ENCODE peak calls at places on chromosome 17, in nine cellular contexts. X is HCT116, N is GM23248, F is OCI-LY7, P is GM23338, E is SK-N-SH, Y is PC-9, C is MM.1S, K is PC-3. J is an unnamed sample.

GRCh38 chr17:76270127-76270592 is 5.0 kb downstream of the UBALD2 start:
- DNase-seq in C (no peak), E (peak; percentile 47), Y (no peak), F (peak; percentile 57), X (no peak), N (no peak), P (no peak), K (no peak), J (no peak)

GRCh38 chr17:81579821-81580321 is 27.7 kb upstream of the FAAP100 start:
- DNase-seq in E (no peak), P (no peak), C (no peak), N (peak; percentile 94), X (no peak), K (no peak), F (no peak), Y (no peak), J (no peak)

GRCh38 chr17:58527306-58527705 is 12.9 kb upstream of the MTMR4 start:
- DNase-seq in C (no peak), P (peak; percentile 40), E (no peak), X (no peak), F (peak; percentile 32), K (no peak), Y (no peak), N (peak; percentile 16), J (no peak)

GRCh38 chr17:6454495-6455320 is 10.5 kb downstream of the PIMREG start:
- DNase-seq in P (peak; percentile 70), C (no peak), Y (no peak), E (peak; percentile 60), K (no peak), N (no peak), X (no peak), F (no peak), J (no peak)

GRCh38 chr17:9645858-9646555 is 690 bp downstream of the USP43 start:
- DNase-seq in P (peak; percentile 79), X (peak; percentile 12), Y (peak; percentile 77), N (peak; percentile 20), E (peak; percentile 27), F (no peak), K (peak; percentile 51), C (no peak), J (peak; percentile 89)

GRCh38 chr17:30922235-30922993 is 669 bp downstream of the ADAP2 start:
- DNase-seq in Y (no peak), F (no peak), K (no peak), N (peak; percentile 44), P (peak; percentile 66), C (no peak), E (peak; percentile 67), X (no peak), J (peak; percentile 20)

GRCh38 chr17:7217113-7217987 is 2.3 kb downstream of the DLG4 start:
- DNase-seq in E (peak; percentile 82), F (peak; percentile 68), K (peak; percentile 45), Y (no peak), P (peak; percentile 89), N (peak; percentile 88), X (no peak), C (no peak), J (peak; percentile 86)

GRCh38 chr17:29941334-29941733 is at the start of gene EFCAB5:
- DNase-seq in C (no peak), Y (no peak), P (no peak), F (no peak), N (no peak), E (no peak), X (no peak), K (no peak), J (no peak)

GRCh38 chr17:12789075-12789975 is at the start of gene ARHGAP44:
- DNase-seq in K (peak; percentile 44), E (peak; percentile 82), F (peak; percentile 72), P (peak; percentile 89), C (no peak), X (peak; percentile 46), N (peak; percentile 76), Y (peak; percentile 22), J (peak; percentile 85)

GRCh38 chr17:77466140-77466539 is 325.4 kb downstream of the SEC14L1 start:
- DNase-seq in N (no peak), P (peak; percentile 97), X (no peak), K (no peak), F (no peak), E (no peak), C (peak; percentile 5), Y (no peak), J (no peak)

GRCh38 chr17:19271751-19272357 is 34.7 kb downstream of the EPN2 start:
- DNase-seq in K (no peak), Y (no peak), C (no peak), E (no peak), X (no peak), P (no peak), F (peak; percentile 11), N (no peak), J (no peak)

GRCh38 chr17:58371300-58371950 is 19.4 kb upstream of the SUPT4H1 start:
- DNase-seq in E (no peak), Y (no peak), P (no peak), X (no peak), N (no peak), C (no peak), K (no peak), F (no peak), J (no peak)

GRCh38 chr17:49707246-49707607 is 537 bp downstream of the SLC35B1 start:
- DNase-seq in K (no peak), C (peak; percentile 27), X (no peak), P (peak; percentile 43), N (peak; percentile 54), Y (no peak), E (no peak), F (peak; percentile 50), J (no peak)

GRCh38 chr17:44351961-44352921 is 7.1 kb downstream of the GRN start:
- DNase-seq in N (no peak), K (no peak), Y (no peak), P (no peak), E (peak; percentile 32), X (no peak), C (no peak), F (no peak), J (no peak)

GRCh38 chr17:78933025-78933958 is 8.1 kb upstream of the TIMP2 start:
- DNase-seq in C (peak; percentile 95), F (peak; percentile 23), K (peak; percentile 98), N (peak; percentile 100), X (peak; percentile 80), Y (peak; percentile 72), P (no peak), E (peak; percentile 68), J (peak; percentile 87)

GRCh38 chr17:65759532-65759931 is 198.1 kb upstream of the AXIN2 start:
- DNase-seq in Y (no peak), K (no peak), P (no peak), N (no peak), F (no peak), E (no peak), C (no peak), X (no peak), J (no peak)

GRCh38 chr17:39953471-39953888 is 9.3 kb upstream of the GSDMA start:
- DNase-seq in X (no peak), K (no peak), P (no peak), C (no peak), E (no peak), F (no peak), N (no peak), Y (no peak), J (no peak)

GRCh38 chr17:39951924-39952664 is 10.7 kb upstream of the GSDMA start:
- DNase-seq in E (no peak), N (no peak), F (no peak), Y (no peak), P (no peak), C (no peak), K (no peak), X (no peak), J (no peak)

GRCh38 chr17:39952665-39953470 is 9.9 kb upstream of the GSDMA start:
- DNase-seq in Y (peak; percentile 88), F (peak; percentile 92), E (peak; percentile 98), P (peak; percentile 99), C (peak; percentile 94), X (peak; percentile 90), K (peak; percentile 79), N (peak; percentile 96), J (peak; percentile 98)

GRCh38 chr17:39955726-39956225 is 7.0 kb upstream of the GSDMA start:
- DNase-seq in K (no peak), F (peak; percentile 24), X (no peak), C (no peak), E (no peak), N (no peak), P (no peak), Y (no peak), J (no peak)

GRCh38 chr17:39954876-39955275 is 7.9 kb upstream of the GSDMA start:
- DNase-seq in C (no peak), K (no peak), F (no peak), N (no peak), P (peak; percentile 50), X (no peak), Y (no peak), E (no peak), J (no peak)
- H3K9me2 ChIP-seq in C (no peaks in the 10 kb centered on the region), K (no peaks in the 10 kb centered on the region), F (no peaks in the 10 kb centered on the region), N (no peaks in the 10 kb centered on the region), P (no peaks in the 10 kb centered on the region), X (no peaks in the 10 kb centered on the region), Y (no peaks in the 10 kb centered on the region), E (no peaks in the 10 kb centered on the region), J (no peaks in the 10 kb centered on the region)

DNA sequence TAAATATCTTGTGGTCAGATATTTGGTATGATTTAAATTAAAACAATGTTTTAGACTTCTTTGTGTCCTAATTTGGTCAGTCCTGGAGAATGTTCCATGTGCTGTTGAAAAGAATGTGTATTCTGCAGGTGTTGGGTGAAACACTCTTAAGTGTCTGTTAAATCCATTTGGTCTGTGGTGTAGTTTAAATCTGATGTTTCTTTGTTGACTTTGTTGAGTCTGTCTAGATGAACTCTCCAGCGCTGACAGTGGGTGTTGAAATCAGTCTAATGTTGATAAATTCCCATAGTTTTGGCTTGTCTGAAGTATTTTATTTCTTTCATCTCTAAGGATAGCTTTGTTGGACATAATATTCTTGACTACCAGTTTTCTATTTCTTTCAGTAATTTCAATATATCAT is 18.8 kb downstream of the TANC2 start:
- DNase-seq in K (no peak), E (no peak), X (no peak), F (no peak), N (no peak), C (no peak), P (no peak), Y (no peak), J (no peak)
- H3K9me2 ChIP-seq in K (no peaks in the 10 kb centered on the region), E (no peaks in the 10 kb centered on the region), X (no peaks in the 10 kb centered on the region), F (no peaks in the 10 kb centered on the region), N (no peaks in the 10 kb centered on the region), C (no peaks in the 10 kb centered on the region), P (no peaks in the 10 kb centered on the region), Y (no peaks in the 10 kb centered on the region), J (no peaks in the 10 kb centered on the region)

GRCh38 chr17:71145486-71145885 is 975.3 kb upstream of the SOX9 start:
- DNase-seq in N (no peak), P (no peak), X (no peak), C (no peak), Y (no peak), E (no peak), F (no peak), K (no peak), J (no peak)
- H3K9me2 ChIP-seq in N (no peaks in the 10 kb centered on the region), P (no peaks in the 10 kb centered on the region), X (no peaks in the 10 kb centered on the region), C (no peaks in the 10 kb centered on the region), Y (no peaks in the 10 kb centered on the region), E (no peaks in the 10 kb centered on the region), F (no peaks in the 10 kb centered on the region), K (no peaks in the 10 kb centered on the region), J (no peaks in the 10 kb centered on the region)

DNA sequence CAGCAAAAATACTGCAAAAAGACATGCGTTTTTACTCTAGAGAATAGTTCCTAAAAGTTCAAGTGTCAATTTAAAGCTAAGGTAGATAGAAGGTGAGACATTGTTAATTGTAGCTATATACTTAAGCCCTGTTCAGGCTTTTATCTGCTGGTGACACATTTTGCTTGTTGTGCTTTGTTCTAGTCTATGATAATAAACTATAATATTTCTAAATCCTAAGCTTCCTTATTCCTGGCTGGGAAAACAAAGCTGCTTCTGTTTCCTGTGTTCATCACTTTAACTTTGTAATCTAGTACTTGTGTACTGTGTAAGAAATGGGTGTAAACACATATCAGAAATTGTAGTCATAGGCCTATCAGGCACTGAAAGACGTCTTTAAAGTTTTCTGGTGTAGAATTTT is 77.3 kb downstream of the EFCAB13 start:
- DNase-seq in N (no peak), C (no peak), P (no peak), Y (no peak), K (no peak), F (no peak), X (no peak), E (no peak), J (no peak)
- H3K9me2 ChIP-seq in N (no peaks in the 10 kb centered on the region), C (no peaks in the 10 kb centered on the region), P (no peaks in the 10 kb centered on the region), Y (no peaks in the 10 kb centered on the region), K (no peaks in the 10 kb centered on the region), F (no peaks in the 10 kb centered on the region), X (peaks cover 2% of the 10 kb centered on the region), E (no peaks in the 10 kb centered on the region), J (no peaks in the 10 kb centered on the region)

J was measured in hepatocyte.